ENCODE peak calls at places on chromosomes 2 and 18, in nine cellular contexts. S, P, J, Y, R, I, D, L and C are unnamed samples.

GRCh38 chr2:62461707-62462106 is 44.3 kb downstream of the TMEM17 start:
- DNase-seq in S (no peak), P (peak), J (no peak), Y (no peak), R (no peak), I (no peak), D (no peak), L (no peak), C (peak)

GRCh38 chr2:148298201-148298600 is 277.3 kb downstream of the MBD5 start:
- DNase-seq in S (no peak), P (peak), J (no peak), Y (no peak), R (no peak), I (no peak), D (peak), L (no peak), C (peak)

GRCh38 chr2:118059919-118060478 is 28.3 kb upstream of the INSIG2 start:
- DNase-seq in S (no peak), P (peak), J (no peak), Y (no peak), R (no peak), I (peak), D (no peak), L (no peak), C (peak)

GRCh38 chr2:130357864-130358263 is 2.0 kb downstream of the PTPN18 start:
- DNase-seq in S (no peak), P (no peak), J (no peak), Y (no peak), R (no peak), I (no peak), D (no peak), L (no peak), C (no peak)

GRCh38 chr2:38248246-38248645 is 128.8 kb downstream of the ATL2 start:
- DNase-seq in S (peak), P (no peak), J (no peak), Y (no peak), R (no peak), I (no peak), D (no peak), L (no peak), C (no peak)

GRCh38 chr2:43230481-43230880 is 4.1 kb upstream of the ZFP36L2 start:
- DNase-seq in S (peak), P (no peak), J (no peak), Y (no peak), R (no peak), I (no peak), D (no peak), L (no peak), C (no peak)

GRCh38 chr2:26818255-26818654 is 29.7 kb upstream of the DPYSL5 start:
- DNase-seq in S (no peak), P (no peak), J (no peak), Y (no peak), R (no peak), I (no peak), D (no peak), L (no peak), C (no peak)

GRCh38 chr2:74500578-74500946 is 1.2 kb upstream of the LBX2 start:
- DNase-seq in S (no peak), P (no peak), J (no peak), Y (no peak), R (no peak), I (no peak), D (no peak), L (no peak), C (no peak)

GRCh38 chr2:113084249-113085000 is 16.7 kb downstream of the IL1F10 start:
- DNase-seq in S (no peak), P (no peak), J (no peak), Y (no peak), R (no peak), I (no peak), D (peak), L (no peak), C (peak)

GRCh38 chr2:23487735-23488492 is 102.9 kb downstream of the KLHL29 start:
- DNase-seq in S (no peak), P (peak), J (no peak), Y (no peak), R (no peak), I (peak), D (peak), L (no peak), C (peak)

GRCh38 chr2:105143467-105144127 is 97.9 kb upstream of the GPR45 start:
- DNase-seq in S (peak), P (no peak), J (no peak), Y (no peak), R (peak), I (no peak), D (no peak), L (no peak), C (no peak)

GRCh38 chr2:237886702-237887481 is 27.5 kb downstream of the RAMP1 start:
- DNase-seq in S (no peak), P (peak), J (no peak), Y (peak), R (no peak), I (no peak), D (no peak), L (peak), C (peak)

GRCh38 chr18:2482711-2483475 is 88.4 kb downstream of the METTL4 start:
- DNase-seq in S (no peak), P (no peak), J (no peak), Y (no peak), R (no peak), I (no peak), D (no peak), L (no peak), C (no peak)

GRCh38 chr18:1559563-1559962 is 654.9 kb downstream of the ADCYAP1 start:
- DNase-seq in S (no peak), P (no peak), J (no peak), Y (peak), R (no peak), I (no peak), D (peak), L (no peak), C (no peak)

GRCh38 chr2:24231461-24231881 is 56.6 kb downstream of the FAM228A start:
- DNase-seq in S (no peak), P (peak), J (no peak), Y (peak), R (no peak), I (no peak), D (no peak), L (no peak), C (peak)

GRCh38 chr18:74139888-74140287 is 7.7 kb downstream of the FBXO15 start:
- DNase-seq in S (no peak), P (peak), J (no peak), Y (no peak), R (no peak), I (no peak), D (peak), L (no peak), C (peak)

GRCh38 chr18:35917043-35917442 is 55.4 kb upstream of the RMP24 start:
- DNase-seq in S (no peak), P (no peak), J (no peak), Y (no peak), R (no peak), I (no peak), D (no peak), L (no peak), C (no peak)

GRCh38 chr18:70671889-70672551 is 383.2 kb downstream of the SOCS6 start:
- DNase-seq in S (no peak), P (no peak), J (no peak), Y (no peak), R (no peak), I (no peak), D (no peak), L (no peak), C (no peak)

GRCh38 chr2:207156045-207156444 is 9.7 kb downstream of the KLF7 start:
- DNase-seq in S (no peak), P (no peak), J (no peak), Y (no peak), R (no peak), I (no peak), D (no peak), L (no peak), C (no peak)

GRCh38 chr2:117980381-117980780 is 33.5 kb downstream of the CCDC93 start:
- DNase-seq in S (peak), P (peak), J (no peak), Y (no peak), R (no peak), I (peak), D (no peak), L (no peak), C (peak)

GRCh38 chr18:59821983-59822382 is 77.8 kb upstream of the PMAIP1 start:
- DNase-seq in S (no peak), P (peak), J (no peak), Y (no peak), R (no peak), I (no peak), D (no peak), L (no peak), C (peak)

GRCh38 chr2:126886201-126886905 is 12.3 kb upstream of the TEX51 start:
- DNase-seq in S (peak), P (peak), J (peak), Y (peak), R (no peak), I (no peak), D (peak), L (peak), C (peak)

GRCh38 chr2:232865165-232865564 is 4.9 kb upstream of the SNORC start:
- DNase-seq in S (no peak), P (no peak), J (no peak), Y (no peak), R (no peak), I (no peak), D (no peak), L (no peak), C (no peak)

GRCh38 chr2:71380665-71381064 is 49.1 kb downstream of the ZNF638 start:
- DNase-seq in S (no peak), P (peak), J (no peak), Y (no peak), R (no peak), I (no peak), D (no peak), L (no peak), C (no peak)

GRCh38 chr18:47100214-47100831 is 50.0 kb downstream of the HDHD2 start:
- DNase-seq in S (peak), P (peak), J (peak), Y (peak), R (peak), I (no peak), D (peak), L (peak), C (peak)

GRCh38 chr2:216775043-216775453 is 79.7 kb upstream of the IGFBP5 start:
- DNase-seq in S (no peak), P (peak), J (peak), Y (no peak), R (no peak), I (peak), D (peak), L (no peak), C (peak)

GRCh38 chr2:216017365-216017764 is 4.0 kb upstream of the MREG start:
- DNase-seq in S (no peak), P (peak), J (no peak), Y (no peak), R (no peak), I (no peak), D (peak), L (peak), C (peak)

GRCh38 chr2:150513647-150514046 is 26.2 kb upstream of the RND3 start:
- DNase-seq in S (no peak), P (peak), J (no peak), Y (no peak), R (no peak), I (no peak), D (no peak), L (no peak), C (peak)

GRCh38 chr2:100297511-100297910 is 24.8 kb downstream of the LONRF2 start:
- DNase-seq in S (no peak), P (no peak), J (no peak), Y (no peak), R (no peak), I (no peak), D (no peak), L (no peak), C (no peak)

GRCh38 chr18:66497351-66497750 is 106.5 kb downstream of the CDH19 start:
- DNase-seq in S (no peak), P (no peak), J (no peak), Y (no peak), R (no peak), I (no peak), D (no peak), L (no peak), C (no peak)

GRCh38 chr18:66495844-66496243 is 108.0 kb downstream of the CDH19 start:
- DNase-seq in S (peak), P (no peak), J (no peak), Y (peak), R (peak), I (no peak), D (peak), L (peak), C (peak)
- TF ChIP-seq CTCF in S (peak), P (no peak), J (peak), Y (peak), R (peak), I (no peak), D (peak), L (peak), C (no peak)

GRCh38 chr18:76518073-76518472 is 23.0 kb upstream of the ZNF516 start:
- DNase-seq in S (peak), P (peak), J (no peak), Y (no peak), R (no peak), I (no peak), D (no peak), L (no peak), C (peak)
- H3K4me3 ChIP-seq in S (peak), P (peak), J (no peak), Y (peak), R (peak), I (no peak), D (peak), L (peak), C (peak)

GRCh38 chr2:98607741-98608117 is 583 bp downstream of the COA5 start:
- DNase-seq in S (no peak), P (peak), J (no peak), Y (no peak), R (no peak), I (no peak), D (no peak), L (no peak), C (peak)

GRCh38 chr2:98607104-98607503 is 1.2 kb downstream of the COA5 start:
- DNase-seq in S (no peak), P (no peak), J (no peak), Y (no peak), R (no peak), I (no peak), D (peak), L (no peak), C (no peak)

GRCh38 chr2:98606431-98606830 is 1.9 kb downstream of the COA5 start:
- DNase-seq in S (no peak), P (no peak), J (no peak), Y (no peak), R (no peak), I (no peak), D (no peak), L (no peak), C (no peak)

GRCh38 chr2:98608962-98609604 is 694 bp downstream of the UNC50 start:
- DNase-seq in S (peak), P (peak), J (peak), Y (peak), R (no peak), I (no peak), D (peak), L (peak), C (peak)

DNA sequence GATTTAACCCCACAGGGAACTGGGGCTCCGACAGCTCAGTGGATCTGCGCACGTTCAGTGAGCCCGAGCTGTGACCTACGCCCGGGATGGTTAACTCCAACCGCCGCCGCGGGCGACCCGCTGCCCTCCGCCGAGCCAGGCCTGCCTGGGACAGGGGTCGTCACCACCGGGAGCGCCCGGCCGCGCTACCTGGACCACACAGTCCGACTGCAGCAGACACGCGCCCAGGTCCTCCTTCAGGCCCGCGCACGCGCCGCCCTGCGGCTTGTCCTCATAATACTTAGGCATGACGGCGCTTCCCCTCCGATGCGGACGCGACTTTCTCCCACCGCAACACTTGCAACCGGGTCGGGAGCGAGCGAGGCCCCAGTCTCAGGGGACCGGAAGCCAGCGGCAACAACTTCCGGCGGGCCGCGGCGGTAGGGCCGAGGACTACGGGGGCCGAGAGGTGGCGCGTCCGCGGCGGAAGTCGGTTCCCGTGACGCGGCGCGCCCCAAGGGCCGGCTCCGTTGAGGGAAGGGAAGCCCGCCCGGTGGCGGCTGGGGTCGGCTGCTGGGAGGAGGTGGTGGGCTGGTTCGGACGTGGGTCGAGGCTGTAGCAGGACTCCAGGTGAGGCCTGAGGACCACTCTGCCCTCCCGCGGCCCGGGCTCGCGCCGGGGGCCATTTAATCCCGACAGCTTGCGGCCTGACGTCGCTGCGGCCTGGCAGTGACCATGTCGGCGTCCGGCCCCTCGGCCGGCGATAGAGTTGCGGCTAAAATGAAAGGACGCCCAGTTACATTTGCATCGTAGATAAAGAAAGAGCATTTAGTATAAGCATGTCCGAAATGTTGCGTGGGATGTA is at the start of the genes COA5 and UNC50:
- DNase-seq in S (peak), P (peak), J (peak), Y (peak), R (peak), I (no peak), D (peak), L (peak), C (peak)
- TF ChIP-seq CTCF in S (peak), P (peak), J (no peak), Y (no peak), R (peak), I (no peak), D (no peak), L (peak), C (no peak)

GRCh38 chr2:108938069-108938710 is 50.8 kb downstream of the EDAR start:
- DNase-seq in S (no peak), P (no peak), J (no peak), Y (no peak), R (no peak), I (no peak), D (peak), L (no peak), C (peak)
- H3K4me3 ChIP-seq in S (no peak), P (no peak), J (no peak), Y (no peak), R (no peak), I (no peak), D (no peak), L (no peak), C (no peak)

DNA sequence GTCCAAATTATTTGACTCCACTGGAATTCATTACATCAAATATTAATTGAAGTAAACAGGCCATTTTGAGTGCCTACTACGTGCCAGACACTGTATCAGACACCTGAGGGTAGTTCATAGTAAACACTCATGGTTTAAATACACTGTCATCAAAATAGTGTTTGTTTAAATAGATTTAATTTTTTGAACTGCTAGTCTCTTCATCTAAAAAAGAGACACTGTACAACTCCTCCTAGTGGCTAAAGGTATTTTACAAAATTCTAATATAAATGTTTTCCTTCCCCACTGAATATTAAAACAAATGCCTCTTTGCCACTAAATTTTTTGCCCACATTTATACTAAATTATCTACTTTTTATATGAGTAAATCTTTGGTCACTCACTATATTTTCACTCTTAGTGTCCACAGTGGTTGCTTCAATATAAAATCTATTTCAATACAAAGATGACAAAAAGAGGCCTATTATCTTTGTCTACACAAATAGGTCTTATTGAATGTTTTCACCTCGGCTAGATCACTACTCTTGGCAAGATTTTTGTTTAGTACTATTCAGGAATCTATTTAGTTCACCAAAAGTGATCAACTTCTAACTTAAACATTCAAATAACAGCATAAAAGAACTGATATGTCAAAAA is 122.1 kb downstream of the TMEM247 start:
- DNase-seq in S (no peak), P (peak), J (no peak), Y (no peak), R (no peak), I (no peak), D (no peak), L (no peak), C (peak)
- TF ChIP-seq CTCF in S (peak), P (peak), J (peak), Y (peak), R (peak), I (peak), D (peak), L (peak), C (peak)